ENCODE peak calls at places on chromosomes 1 and 21, in five cellular contexts. K is AG10803, U is GM12865, R is cardiac muscle cell, Y is sigmoid colon. M is an unnamed sample.

GRCh38 chr1:172499636-172500141 is 33.3 kb upstream of the SUCO start:
- DNase-seq in K (no peak), U (no peak), R (no peak), Y (no peak), M (peak; percentile 7)

GRCh38 chr21:25176637-25177412 is 430.5 kb downstream of the MRPL39 start:
- DNase-seq in K (peak; percentile 1), U (peak; percentile 71), R (no peak), Y (no peak), M (no peak)

GRCh38 chr1:33328817-33329216 is 7.9 kb upstream of the A3GALT2 start:
- DNase-seq in K (no peak), U (no peak), R (no peak), Y (peak; percentile 55), M (peak; percentile 24)

GRCh38 chr1:119093721-119094120 is 46.7 kb downstream of the WARS2 start:
- DNase-seq in K (no peak), U (no peak), R (peak; percentile 41), Y (no peak), M (no peak)

GRCh38 chr1:166952002-166952746 is 23.2 kb downstream of the ILDR2 start:
- DNase-seq in K (peak; percentile 46), U (peak; percentile 8), R (no peak), Y (peak; percentile 74), M (no peak)

GRCh38 chr1:187759934-187760333 is 931.2 kb downstream of the PLA2G4A start:
- DNase-seq in K (no peak), U (no peak), R (no peak), Y (no peak), M (no peak)

GRCh38 chr1:20632386-20632785 is 872 bp upstream of the PINK1 start:
- DNase-seq in K (no peak), U (no peak), R (no peak), Y (no peak), M (no peak)

GRCh38 chr1:185862235-185862634 is 128.0 kb downstream of the HMCN1 start:
- DNase-seq in K (no peak), U (no peak), R (no peak), Y (no peak), M (peak; percentile 14)

GRCh38 chr1:210252621-210253041 is 20.0 kb downstream of the SERTAD4 start:
- DNase-seq in K (no peak), U (no peak), R (peak; percentile 61), Y (peak; percentile 77), M (no peak)

GRCh38 chr1:2411801-2412394 is 466 bp downstream of the PEX10 start:
- DNase-seq in K (no peak), U (no peak), R (no peak), Y (no peak), M (peak; percentile 39)

GRCh38 chr1:22275626-22276395 is 132.9 kb upstream of the WNT4 start:
- DNase-seq in K (peak; percentile 45), U (peak; percentile 56), R (peak; percentile 75), Y (no peak), M (peak; percentile 74)

GRCh38 chr1:52798331-52798730 is 44.2 kb upstream of the ZYG11A start:
- DNase-seq in K (no peak), U (no peak), R (no peak), Y (no peak), M (no peak)

GRCh38 chr1:226772456-226773139 is 33.5 kb upstream of the ITPKB start:
- DNase-seq in K (no peak), U (peak; percentile 73), R (no peak), Y (no peak), M (no peak)

GRCh38 chr1:234660536-234661133 is 50.7 kb upstream of the IRF2BP2 start:
- DNase-seq in K (no peak), U (no peak), R (no peak), Y (no peak), M (no peak)

GRCh38 chr1:87572891-87573290 is 244.2 kb downstream of the LMO4 start:
- DNase-seq in K (no peak), U (no peak), R (no peak), Y (no peak), M (no peak)

GRCh38 chr1:16122916-16123315 is 33.0 kb downstream of the EPHA2 start:
- DNase-seq in K (peak; percentile 94), U (peak; percentile 42), R (no peak), Y (peak; percentile 45), M (peak; percentile 92)

GRCh38 chr1:169240449-169241242 is 127.0 kb downstream of the NME7 start:
- DNase-seq in K (peak; percentile 3), U (no peak), R (no peak), Y (no peak), M (peak; percentile 9)

GRCh38 chr1:63713041-63713440 is 60.8 kb upstream of the ROR1 start:
- DNase-seq in K (no peak), U (no peak), R (no peak), Y (peak; percentile 22), M (no peak)

GRCh38 chr1:180178511-180179161 is 24.0 kb downstream of the QSOX1 start:
- DNase-seq in K (peak; percentile 48), U (peak; percentile 64), R (peak; percentile 69), Y (peak; percentile 81), M (peak; percentile 37)

GRCh38 chr21:32549861-32550260 is 35.5 kb downstream of the TCP10L start:
- DNase-seq in K (no peak), U (no peak), R (no peak), Y (no peak), M (no peak)

GRCh38 chr1:66331641-66332523 is 202.1 kb upstream of the SGIP1 start:
- DNase-seq in K (peak; percentile 93), U (peak; percentile 65), R (peak; percentile 58), Y (peak; percentile 82), M (peak; percentile 86)

GRCh38 chr1:214012418-214012817 is 24.6 kb downstream of the PROX1 start:
- DNase-seq in K (no peak), U (no peak), R (no peak), Y (no peak), M (no peak)

GRCh38 chr1:58244872-58245271 is 301.7 kb downstream of the OMA1 start:
- DNase-seq in K (no peak), U (no peak), R (peak; percentile 52), Y (no peak), M (no peak)

GRCh38 chr1:165124772-165125171 is 231.7 kb downstream of the LMX1A start:
- DNase-seq in K (no peak), U (no peak), R (no peak), Y (no peak), M (no peak)

GRCh38 chr1:159229896-159230295 is 25.2 kb downstream of the ACKR1 start:
- DNase-seq in K (no peak), U (no peak), R (no peak), Y (no peak), M (no peak)

GRCh38 chr1:8816831-8817412 is 518 bp downstream of the RERE start:
- DNase-seq in K (peak; percentile 44), U (peak; percentile 60), R (peak; percentile 11), Y (peak; percentile 74), M (no peak)

GRCh38 chr21:37503848-37504467 is 137.4 kb downstream of the DYRK1A start:
- DNase-seq in K (peak; percentile 50), U (no peak), R (no peak), Y (no peak), M (peak; percentile 71)

GRCh38 chr1:62318756-62319544 is at the start of gene KANK4:
- DNase-seq in K (no peak), U (no peak), R (peak; percentile 56), Y (no peak), M (no peak)

GRCh38 chr1:1941211-1941841 is 22.2 kb upstream of the TMEM52 start:
- DNase-seq in K (no peak), U (no peak), R (no peak), Y (no peak), M (no peak)

GRCh38 chr1:116764466-116764896 is 10.3 kb downstream of the CD2 start:
- DNase-seq in K (no peak), U (peak; percentile 89), R (no peak), Y (no peak), M (no peak)

DNA sequence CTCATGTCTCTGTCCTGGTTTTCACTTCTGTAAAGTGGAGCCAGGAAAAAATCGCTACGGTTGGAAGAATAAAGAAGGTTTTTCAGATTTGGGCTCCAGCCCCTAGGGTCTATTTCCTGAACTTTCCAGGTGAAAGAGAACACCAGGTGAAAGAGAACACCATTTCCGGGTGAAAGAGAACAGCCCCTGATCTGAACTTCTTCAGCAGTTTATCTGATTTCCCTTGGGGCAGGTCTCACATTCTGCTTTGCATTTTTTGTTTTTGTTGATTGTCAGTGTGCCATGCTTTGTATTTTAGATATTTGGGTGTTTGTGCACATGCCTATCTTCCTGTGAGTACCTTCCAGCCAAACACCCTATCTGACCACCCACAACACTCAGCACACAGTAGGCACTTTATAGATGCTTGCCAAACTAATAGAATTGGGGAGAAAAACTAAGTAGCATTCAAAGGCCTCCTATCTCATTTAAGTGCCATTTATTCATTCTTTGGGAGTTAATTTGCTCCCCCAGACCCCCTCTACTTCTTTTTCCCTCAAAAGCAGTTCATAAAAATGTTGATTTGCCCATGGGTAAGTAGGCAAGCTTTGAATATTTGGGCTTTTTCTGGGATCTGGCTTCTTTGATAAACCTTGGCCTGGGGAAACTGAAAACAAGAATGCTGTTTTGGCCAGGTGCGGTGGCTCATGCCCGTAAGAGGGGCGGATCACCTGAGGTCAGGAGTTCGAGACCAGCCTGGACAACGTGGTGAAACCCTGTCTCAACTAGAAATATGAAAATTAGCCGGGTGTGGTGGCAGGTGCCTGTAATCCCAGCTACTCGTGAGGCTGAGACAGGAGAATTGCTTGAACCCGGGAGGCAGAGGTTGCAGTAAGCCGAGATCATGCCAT is 2.2 kb downstream of the NAV1 start:
- DNase-seq in K (no peak), U (no peak), R (no peak), Y (no peak), M (no peak)
- H3K4me3 ChIP-seq in K (peak overlapping the region; percentile 94), U (no peak overlapping the region), R (no peak overlapping the region), Y (no peak overlapping the region), M (peak overlapping the region; percentile 80)

GRCh38 chr1:184752656-184753055 is 2.0 kb downstream of the EDEM3 start:
- DNase-seq in K (no peak), U (no peak), R (no peak), Y (no peak), M (no peak)

GRCh38 chr1:184753093-184753492 is 1.6 kb downstream of the EDEM3 start:
- DNase-seq in K (no peak), U (no peak), R (no peak), Y (no peak), M (no peak)

GRCh38 chr1:184755226-184756065 is 788 bp upstream of the EDEM3 start:
- DNase-seq in K (peak; percentile 28), U (peak; percentile 36), R (peak; percentile 23), Y (no peak), M (peak; percentile 65)

GRCh38 chr1:184753608-184754478 is 815 bp downstream of the EDEM3 start:
- DNase-seq in K (peak; percentile 24), U (peak; percentile 64), R (peak; percentile 77), Y (peak; percentile 73), M (no peak)

GRCh38 chr1:184754479-184755225 is at the start of gene EDEM3:
- DNase-seq in K (peak; percentile 99), U (peak; percentile 100), R (peak; percentile 99), Y (peak; percentile 100), M (peak; percentile 100)
- H3K4me3 ChIP-seq in K (peak within 1 kb of the TSS; percentile 92), U (peak within 1 kb of the TSS; percentile 81), R (peak within 1 kb of the TSS; percentile 75), Y (peak within 1 kb of the TSS; percentile 94), M (peak within 1 kb of the TSS; percentile 84)

DNA sequence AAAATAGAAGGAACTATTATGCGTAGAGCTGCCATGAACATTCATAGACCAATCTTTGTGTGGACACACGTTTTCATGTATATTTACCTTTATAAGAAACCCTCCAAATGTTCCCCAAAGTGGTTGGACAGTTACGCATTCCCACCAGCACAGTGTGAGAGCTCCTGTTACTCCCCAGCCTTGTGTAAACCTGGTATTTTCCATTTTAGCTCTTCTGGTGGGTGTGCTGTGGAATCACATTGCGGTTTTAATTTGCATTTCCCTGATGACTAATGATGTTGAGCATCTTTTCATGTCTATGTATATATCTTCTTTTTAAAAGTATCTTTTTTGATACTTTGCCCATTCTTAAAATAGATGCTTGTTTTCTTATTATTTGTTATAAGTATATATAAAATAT is 3.2 kb upstream of the UBASH3A start:
- DNase-seq in K (peak; percentile 3), U (peak; percentile 37), R (no peak), Y (no peak), M (no peak)
- H3K4me3 ChIP-seq in K (no peak overlapping the region), U (no peak overlapping the region), R (no peak overlapping the region), Y (no peak overlapping the region), M (no peak overlapping the region)

GRCh38 chr1:111602302-111602701 is 17.3 kb upstream of the RAP1A start:
- DNase-seq in K (no peak), U (peak; percentile 39), R (no peak), Y (no peak), M (no peak)
- H3K4me3 ChIP-seq in K (no peak overlapping the region), U (peak overlapping the region; percentile 48), R (no peak overlapping the region), Y (no peak overlapping the region), M (no peak overlapping the region)